ENCODE peak calls at places on chromosomes 2 and 18, in four cellular contexts. L is brain microvascular endothelial cell, H is PC-3, T is stomach. C is an unnamed sample.

GRCh38 chr18:69590150-69590549 is 189.5 kb downstream of the DOK6 start:
- DNase-seq in L (no peak), H (peak; percentile 17), T (no peak), C (no peak)

GRCh38 chr2:98656800-98657199 is 48.4 kb downstream of the UNC50 start:
- DNase-seq in L (no peak), H (no peak), T (no peak), C (no peak)

GRCh38 chr2:82790277-82791021 is 1668.6 kb downstream of the SUCLG1 start:
- DNase-seq in L (peak; percentile 59), H (peak; percentile 77), T (no peak), C (no peak)

GRCh38 chr18:23053756-23054457 is 81.4 kb upstream of the CABLES1 start:
- DNase-seq in L (peak; percentile 47), H (peak; percentile 57), T (peak; percentile 27), C (no peak)

GRCh38 chr18:50819027-50819726 is 639 bp downstream of the MRO start:
- DNase-seq in L (no peak), H (peak; percentile 13), T (peak; percentile 63), C (no peak)

GRCh38 chr2:43127208-43127940 is 99.0 kb downstream of the ZFP36L2 start:
- DNase-seq in L (no peak), H (peak; percentile 63), T (peak; percentile 80), C (no peak)

GRCh38 chr2:16281451-16282330 is 341.3 kb downstream of the MYCN start:
- DNase-seq in L (no peak), H (peak; percentile 27), T (peak; percentile 38), C (no peak)

GRCh38 chr2:239194731-239195317 is 206.0 kb downstream of the HDAC4 start:
- DNase-seq in L (no peak), H (no peak), T (peak; percentile 23), C (peak; percentile 56)

GRCh38 chr2:18498531-18498930 is 61.9 kb downstream of the RDH14 start:
- DNase-seq in L (no peak), H (no peak), T (no peak), C (no peak)

GRCh38 chr2:242056785-242057184 is 187.3 kb downstream of the RTP5 start:
- DNase-seq in L (no peak), H (no peak), T (no peak), C (no peak)

GRCh38 chr2:147374410-147374811 is 470.4 kb upstream of the ACVR2A start:
- DNase-seq in L (no peak), H (no peak), T (no peak), C (no peak)

GRCh38 chr18:70245941-70246537 is 40.6 kb upstream of the RTTN start:
- DNase-seq in L (no peak), H (no peak), T (no peak), C (no peak)

GRCh38 chr18:32730068-32730467 is 42.8 kb downstream of the KLHL14 start:
- DNase-seq in L (no peak), H (no peak), T (no peak), C (no peak)

GRCh38 chr18:39232937-39233336 is 1667.3 kb upstream of the CELF4 start:
- DNase-seq in L (no peak), H (no peak), T (no peak), C (no peak)

GRCh38 chr2:134079373-134079772 is 174.5 kb upstream of the MGAT5 start:
- DNase-seq in L (no peak), H (no peak), T (no peak), C (no peak)

GRCh38 chr2:199460101-199460671 is 2.4 kb upstream of the SATB2 start:
- DNase-seq in L (no peak), H (peak; percentile 35), T (no peak), C (no peak)
- H3K4me3 ChIP-seq in L (peak overlapping the region; percentile 77), H (peak overlapping the region; percentile 79), T (peak overlapping the region; percentile 83), C (peak overlapping the region; percentile 95)

GRCh38 chr18:44321868-44322590 is 358.7 kb upstream of the SETBP1 start:
- DNase-seq in L (no peak), H (no peak), T (no peak), C (no peak)

GRCh38 chr18:44323125-44323524 is 357.6 kb upstream of the SETBP1 start:
- DNase-seq in L (no peak), H (no peak), T (no peak), C (no peak)

GRCh38 chr18:44324361-44324760 is 356.3 kb upstream of the SETBP1 start:
- DNase-seq in L (no peak), H (no peak), T (no peak), C (no peak)

GRCh38 chr18:44325903-44326650 is 354.6 kb upstream of the SETBP1 start:
- DNase-seq in L (peak; percentile 66), H (peak; percentile 51), T (peak; percentile 41), C (no peak)

DNA sequence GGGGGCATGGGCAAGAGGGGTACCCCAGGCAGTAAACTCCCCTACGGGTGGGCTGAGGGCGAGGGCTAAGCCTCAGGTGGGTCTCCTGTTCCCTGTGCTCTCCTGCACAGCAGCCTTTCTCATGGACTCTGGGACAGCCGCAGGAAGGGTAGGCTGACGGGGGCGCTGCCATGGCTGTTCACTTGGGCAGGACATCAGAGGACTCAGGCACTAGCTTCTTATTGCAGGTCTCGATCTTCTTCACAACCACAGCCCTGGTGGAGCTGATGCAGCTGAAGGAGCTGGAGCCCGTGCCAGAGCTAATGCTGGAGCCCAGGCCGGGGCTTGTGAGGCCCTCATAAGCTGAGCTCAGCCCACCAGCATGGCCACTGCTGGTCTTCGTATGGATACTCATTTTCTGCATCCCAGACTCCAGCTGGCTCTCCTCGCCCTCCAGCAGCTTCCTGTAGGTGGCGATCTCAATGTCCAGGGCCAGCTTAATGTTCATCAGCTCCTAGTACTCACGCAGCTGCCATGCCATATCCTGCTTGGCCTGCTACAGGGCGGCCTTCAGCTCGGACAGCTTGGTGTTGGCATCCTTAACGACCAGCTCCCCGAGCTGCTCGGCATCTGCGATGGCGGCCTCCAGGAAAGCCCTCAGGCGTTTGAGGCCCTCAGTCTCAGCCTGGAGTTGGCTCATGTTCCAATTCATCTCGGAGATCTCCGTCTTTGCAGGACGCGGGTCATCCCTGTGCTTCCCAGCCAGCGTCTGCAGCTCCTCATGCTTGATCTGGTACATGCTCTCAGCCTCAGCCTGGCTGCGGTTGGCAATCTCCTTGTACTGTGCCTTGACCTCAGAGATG is 359.8 kb upstream of the SETBP1 start:
- DNase-seq in L (no peak), H (no peak), T (no peak), C (no peak)
- TF ChIP-seq CTCF in L (peak; percentile 12), H (no peak), T (no peak), C (no peak)

DNA sequence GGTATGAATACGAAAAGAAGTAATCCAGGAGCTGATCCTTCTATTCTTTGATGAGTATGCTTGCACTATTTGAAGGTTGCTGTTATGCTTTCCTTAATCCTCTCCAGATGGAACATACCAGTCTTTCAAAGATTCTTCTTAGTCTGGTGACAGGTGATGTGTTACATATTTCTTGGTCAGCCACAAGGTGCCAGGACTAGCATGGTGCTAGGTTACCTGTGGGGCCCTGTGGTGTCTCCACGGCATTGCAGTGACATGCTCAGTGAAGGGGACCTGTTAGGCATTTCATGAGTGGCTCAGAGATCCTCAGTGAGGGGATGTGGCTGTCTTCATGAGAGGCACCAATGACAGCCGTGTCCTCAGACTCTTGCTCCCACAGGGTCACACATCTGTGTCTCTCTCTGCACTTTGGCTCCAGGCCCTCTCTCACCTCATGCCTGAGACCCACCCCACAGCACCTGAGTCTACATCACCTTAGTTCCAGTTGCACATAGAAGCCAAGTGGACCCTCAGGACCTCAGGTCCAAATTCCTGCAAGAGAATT is 13.1 kb upstream of the RAB31 start:
- DNase-seq in L (no peak), H (no peak), T (no peak), C (no peak)
- H3K27ac ChIP-seq in L (no peak overlapping the region), H (no peak overlapping the region), T (no peak overlapping the region), C (no peak overlapping the region)

GRCh38 chr2:70687461-70687795 is 80.6 kb downstream of the ADD2 start:
- DNase-seq in L (no peak), H (no peak), T (no peak), C (no peak)
- H3K4me3 ChIP-seq in L (no peak overlapping the region), H (no peak overlapping the region), T (no peak overlapping the region), C (no peak overlapping the region)